ENCODE peak calls at places on chromosomes 4 and X, in ten cellular contexts. I is body of pancreas, A is IMR-90, O is sigmoid colon, V is suprapubic skin, L is ovary, E is heart left ventricle, G is lower leg skin, K is uterus, F is transverse colon. Y is an unnamed sample.

GRCh38 chrX:132676561-132677186 is 187.8 kb upstream of the MBNL3 start:
- DNase-seq in O (no peak), A (no peak), V (no peak), I (no peak), F (no peak), K (no peak), E (no peak), L (no peak), G (no peak), Y (no peak)

GRCh38 chrX:9538544-9539045 is 73.7 kb downstream of the TBL1X start:
- DNase-seq in G (no peak), K (no peak), L (no peak), V (no peak), I (peak; percentile 15), O (no peak), F (peak; percentile 33), E (no peak), A (no peak), Y (no peak)

GRCh38 chr4:184330008-184330400 is 112.3 kb upstream of the ENPP6 start:
- DNase-seq in F (peak; percentile 57), O (peak; percentile 81), A (peak; percentile 40), K (no peak), E (no peak), G (peak; percentile 80), L (no peak), I (no peak), V (peak; percentile 76), Y (peak; percentile 50)

GRCh38 chrX:39762266-39762841 is 335.4 kb downstream of the BCOR start:
- DNase-seq in V (no peak), F (no peak), G (no peak), E (no peak), I (no peak), O (no peak), A (peak; percentile 84), L (no peak), K (no peak), Y (no peak)

GRCh38 chrX:154458116-154458953 is at the start of gene PLXNA3:
- DNase-seq in E (peak; percentile 62), K (no peak), G (no peak), O (no peak), V (no peak), L (peak; percentile 62), A (no peak), I (peak; percentile 48), F (peak; percentile 53), Y (peak; percentile 48)

GRCh38 chr4:153518637-153519384 is 52.7 kb downstream of the TMEM131L start:
- DNase-seq in G (no peak), L (no peak), F (no peak), K (no peak), V (no peak), I (peak; percentile 60), E (no peak), A (peak; percentile 49), O (no peak), Y (no peak)

GRCh38 chrX:47156611-47157520 is 11.8 kb downstream of the RBM10 start:
- DNase-seq in L (no peak), E (no peak), F (no peak), O (peak; percentile 55), G (no peak), I (no peak), K (no peak), A (no peak), V (no peak), Y (no peak)

GRCh38 chr4:179110356-179110755 is 1668.1 kb upstream of the AGA start:
- DNase-seq in F (no peak), E (no peak), A (peak; percentile 98), O (no peak), I (no peak), K (no peak), V (no peak), G (no peak), L (no peak), Y (no peak)

GRCh38 chrX:29435396-29435795 is 780.0 kb upstream of the MAGEB2 start:
- DNase-seq in V (no peak), G (no peak), A (peak; percentile 37), K (no peak), O (no peak), I (no peak), L (no peak), F (no peak), E (no peak), Y (no peak)

GRCh38 chr4:134160211-134160610 is 41.4 kb downstream of the PABPC4L start:
- DNase-seq in E (no peak), L (no peak), O (no peak), K (no peak), A (no peak), F (no peak), I (no peak), G (no peak), V (no peak), Y (no peak)

GRCh38 chrX:48972214-48973164 is 845 bp upstream of the KCND1 start:
- DNase-seq in G (no peak), L (peak; percentile 45), E (no peak), O (no peak), V (no peak), I (peak; percentile 33), F (peak; percentile 42), K (peak; percentile 38), A (peak; percentile 41), Y (peak; percentile 29)

GRCh38 chrX:109826954-109827708 is 94.1 kb upstream of the ACSL4 start:
- DNase-seq in F (no peak), V (no peak), I (no peak), L (no peak), O (no peak), K (no peak), A (peak; percentile 89), G (no peak), E (no peak), Y (no peak)

GRCh38 chrX:50691820-50692219 is 122.2 kb downstream of the SHROOM4 start:
- DNase-seq in G (no peak), O (no peak), A (peak; percentile 48), F (no peak), V (no peak), L (no peak), E (no peak), I (peak; percentile 10), K (no peak), Y (no peak)

GRCh38 chr4:14515556-14515955 is 486.7 kb upstream of the CPEB2 start:
- DNase-seq in I (no peak), G (no peak), E (no peak), O (no peak), F (no peak), L (no peak), K (no peak), V (no peak), A (no peak), Y (no peak)

GRCh38 chrX:16100673-16101072 is 22.7 kb upstream of the GRPR start:
- DNase-seq in O (no peak), E (no peak), A (no peak), F (no peak), V (no peak), L (no peak), I (no peak), G (no peak), K (no peak), Y (no peak)

GRCh38 chr4:87114245-87115062 is 106.0 kb downstream of the KLHL8 start:
- DNase-seq in V (no peak), I (no peak), A (no peak), L (no peak), O (no peak), G (no peak), K (no peak), E (peak; percentile 49), F (no peak), Y (no peak)

GRCh38 chr4:16833722-16834121 is 64.7 kb downstream of the LDB2 start:
- DNase-seq in O (no peak), F (no peak), G (no peak), A (no peak), L (no peak), V (no peak), E (no peak), K (no peak), I (no peak), Y (no peak)

DNA sequence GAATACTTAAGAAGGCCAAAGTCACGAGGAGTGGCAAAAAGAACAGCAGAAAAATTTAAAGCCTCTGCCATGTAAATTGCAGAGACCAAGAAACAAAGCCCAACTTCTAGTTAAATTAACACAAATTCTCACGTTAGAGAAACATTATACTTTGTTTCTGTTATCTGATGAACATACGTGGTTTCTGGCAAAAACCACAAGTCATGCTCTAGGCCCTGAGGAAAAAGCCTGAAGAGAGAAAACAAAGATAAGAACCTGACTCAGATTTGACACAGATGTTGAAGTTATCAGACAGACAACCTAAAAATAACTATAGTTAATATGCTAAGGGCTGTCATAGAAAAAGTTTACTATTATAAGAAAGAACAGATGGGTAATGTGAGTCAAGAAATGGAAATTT is 149.1 kb upstream of the PCDH10 start:
- DNase-seq in L (no peak), F (no peak), E (no peak), K (no peak), I (no peak), O (no peak), V (no peak), G (no peak), A (no peak), Y (no peak)
- TF ChIP-seq POLR2A in L (no peak), F (no peak), E (no peak), K (no peak), I (no peak), O (no peak), V (no peak), G (no peak), A (no peak), Y (no peak)

DNA sequence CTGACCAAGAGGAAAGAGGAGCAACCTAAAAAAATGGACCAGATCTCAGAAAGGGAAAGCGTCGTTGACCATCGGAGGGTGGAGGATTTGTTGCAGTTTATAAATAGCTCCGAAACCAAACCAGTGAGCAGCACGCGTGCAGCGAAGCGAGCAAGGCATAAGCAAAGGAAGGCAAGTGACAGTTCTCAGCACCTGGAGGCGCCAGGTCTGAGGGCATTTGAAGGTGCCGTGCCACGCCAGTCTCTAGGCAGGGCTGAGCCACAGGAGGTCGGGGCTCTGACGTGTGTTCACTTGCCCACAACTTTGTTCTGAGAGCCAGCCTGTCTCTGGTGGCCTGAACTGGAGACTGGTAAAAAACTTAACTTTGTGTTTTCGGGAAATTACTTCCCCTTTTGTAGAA is 59.7 kb downstream of the TNIP2 start:
- DNase-seq in V (no peak), K (no peak), A (no peak), O (no peak), E (no peak), I (no peak), L (no peak), F (peak; percentile 59), G (no peak), Y (no peak)
- TF ChIP-seq POLR2A in V (no peak), K (no peak), A (no peak), O (no peak), E (no peak), I (no peak), L (no peak), F (no peak), G (no peak), Y (no peak)

GRCh38 chr4:103198111-103198765 is at the start of gene CENPE:
- DNase-seq in L (peak; percentile 83), E (peak; percentile 88), F (peak; percentile 88), O (peak; percentile 90), K (peak; percentile 79), I (peak; percentile 87), G (peak; percentile 76), A (peak; percentile 82), V (peak; percentile 92), Y (peak; percentile 87)
- TF ChIP-seq POLR2A in L (no peak), E (no peak), F (no peak), O (no peak), K (peak; percentile 15), I (no peak), G (no peak), A (no peak), V (no peak), Y (peak; percentile 37)

DNA sequence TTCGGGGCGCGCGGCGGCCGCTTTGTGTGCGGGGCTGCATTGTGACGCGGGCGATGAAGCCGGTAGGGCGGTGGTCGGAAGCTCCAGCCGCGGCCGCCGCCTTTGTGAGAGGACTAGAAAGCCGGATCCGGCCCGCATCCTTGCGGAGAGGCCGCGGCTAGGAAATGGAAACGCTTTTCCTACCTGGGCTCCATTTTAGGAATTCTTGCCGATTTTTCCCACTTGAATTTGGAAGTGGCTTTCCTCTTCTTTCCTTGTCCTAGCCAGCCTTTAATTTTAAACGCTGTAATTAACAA is 708 bp downstream of the TMSB4X start:
- DNase-seq in O (no peak), V (no peak), E (peak; percentile 57), I (no peak), G (no peak), K (no peak), L (peak; percentile 38), F (no peak), A (no peak), Y (peak; percentile 36)
- TF ChIP-seq POLR2A in O (no peak), V (no peak), E (no peak), I (no peak), G (no peak), K (no peak), L (no peak), F (no peak), A (no peak), Y (no peak)